ENCODE peak calls at places on chromosome 16, in six cellular contexts. U is BE2C; N is activated naive CD4-positive, alpha-beta T cell treated with anti-CD3 and anti-CD28 coated beads, Interleukin-2, amount 50 U/mL, for 16 hours; S is keratinocyte; D is stimulated activated CD4-positive, alpha-beta T cell treated with anti-CD3 and anti-CD28 coated beads, Interleukin-2, amount 100 ng/mL, for 48 hours; A is cardiac muscle cell. I is an unnamed sample.

GRCh38 chr16:31301708-31302400 is 42.1 kb downstream of the ITGAM start:
- DNase-seq in N (no peak), A (no peak), D (no peak), U (no peak), S (no peak), I (no peak)

GRCh38 chr16:48596326-48596725 is 13.7 kb downstream of the N4BP1 start:
- DNase-seq in N (peak), A (no peak), S (no peak), D (no peak), U (no peak), I (no peak)

GRCh38 chr16:17403156-17403809 is 67.5 kb downstream of the XYLT1 start:
- DNase-seq in A (no peak), U (no peak), S (no peak), D (no peak), N (no peak), I (no peak)

GRCh38 chr16:31329671-31330552 is 25.1 kb upstream of the ITGAX start:
- DNase-seq in U (no peak), A (no peak), N (no peak), D (no peak), S (no peak), I (no peak)

GRCh38 chr16:10519929-10520868 is 60.2 kb downstream of the EMP2 start:
- DNase-seq in N (no peak), A (no peak), S (no peak), U (no peak), D (no peak), I (no peak)

GRCh38 chr16:27048316-27048715 is 18.4 kb upstream of the C16orf82 start:
- DNase-seq in U (no peak), N (no peak), S (no peak), A (no peak), D (no peak), I (no peak)

GRCh38 chr16:31127182-31127581 is 8.3 kb downstream of the PRSS8 start:
- DNase-seq in N (no peak), D (no peak), U (no peak), A (no peak), S (no peak), I (no peak)

GRCh38 chr16:68951991-68952877 is 108.9 kb downstream of the TANGO6 start:
- DNase-seq in N (no peak), U (no peak), A (no peak), S (peak), D (no peak), I (no peak)

GRCh38 chr16:8861563-8862308 is 7.1 kb downstream of the CARHSP1 start:
- DNase-seq in A (no peak), N (no peak), D (no peak), U (no peak), S (no peak), I (no peak)